ENCODE peak calls at places on chromosomes 6 and 20, in five cellular contexts. C, H, Y, L and M are unnamed samples.

GRCh38 chr6:87214831-87215230 is 59.5 kb downstream of the ZNF292 start:
- DNase-seq in C (no peak), H (no peak), Y (no peak), L (no peak), M (no peak)

GRCh38 chr6:166600932-166601331 is 14.5 kb upstream of the RAMACL start:
- DNase-seq in C (no peak), H (no peak), Y (no peak), L (no peak), M (no peak)

GRCh38 chr6:254011-254410 is 38.3 kb upstream of the DUSP22 start:
- DNase-seq in C (no peak), H (no peak), Y (no peak), L (no peak), M (no peak)

GRCh38 chr6:166627875-166628849 is 1.1 kb upstream of the RPS6KA2 start:
- DNase-seq in C (peak; percentile 64), H (peak; percentile 84), Y (peak; percentile 69), L (peak; percentile 20), M (no peak)

GRCh38 chr6:134235937-134236751 is 81.8 kb downstream of the SGK1 start:
- DNase-seq in C (no peak), H (no peak), Y (no peak), L (no peak), M (no peak)

GRCh38 chr6:16570221-16570553 is 191.1 kb downstream of the ATXN1 start:
- DNase-seq in C (no peak), H (no peak), Y (no peak), L (no peak), M (no peak)

GRCh38 chr20:57582432-57583288 is 21.8 kb downstream of the PCK1 start:
- DNase-seq in C (peak; percentile 77), H (no peak), Y (no peak), L (no peak), M (no peak)

GRCh38 chr6:11833626-11834592 is 55.3 kb upstream of the ADTRP start:
- DNase-seq in C (no peak), H (no peak), Y (no peak), L (no peak), M (no peak)

GRCh38 chr6:134436950-134437349 is 119.0 kb upstream of the SGK1 start:
- DNase-seq in C (no peak), H (no peak), Y (no peak), L (no peak), M (no peak)

GRCh38 chr6:72650081-72650745 is 28.3 kb downstream of the KCNQ5 start:
- DNase-seq in C (no peak), H (no peak), Y (no peak), L (no peak), M (no peak)

GRCh38 chr6:82365011-82365751 is 1.6 kb downstream of the TPBG start:
- DNase-seq in C (no peak), H (no peak), Y (no peak), L (peak; percentile 28), M (no peak)

GRCh38 chr6:10759312-10759839 is 11.8 kb downstream of the TMEM14B start:
- DNase-seq in C (no peak), H (no peak), Y (peak; percentile 83), L (peak; percentile 60), M (no peak)

GRCh38 chr6:136289327-136289578 is 393 bp downstream of the BCLAF1 start:
- DNase-seq in C (peak; percentile 92), H (peak; percentile 97), Y (peak; percentile 92), L (peak; percentile 58), M (peak; percentile 69)

GRCh38 chr20:49602370-49603208 is 34.7 kb upstream of the PTGIS start:
- DNase-seq in C (no peak), H (peak; percentile 53), Y (no peak), L (no peak), M (no peak)

GRCh38 chr20:62006482-62006881 is 59.2 kb downstream of the TAF4 start:
- DNase-seq in C (no peak), H (no peak), Y (no peak), L (no peak), M (no peak)
- H3K27ac ChIP-seq in C (no peak overlapping the region), H (no peak overlapping the region), Y (no peak overlapping the region), L (no peak overlapping the region), M (no peak overlapping the region)

GRCh38 chr6:2902470-2902762 is 693 bp downstream of the SERPINB9 start:
- DNase-seq in C (no peak), H (no peak), Y (no peak), L (no peak), M (no peak)
- H3K27ac ChIP-seq in C (peak overlapping the region; percentile 18), H (peak overlapping the region; percentile 80), Y (no peak overlapping the region), L (peak overlapping the region; percentile 77), M (peak overlapping the region; percentile 78)

DNA sequence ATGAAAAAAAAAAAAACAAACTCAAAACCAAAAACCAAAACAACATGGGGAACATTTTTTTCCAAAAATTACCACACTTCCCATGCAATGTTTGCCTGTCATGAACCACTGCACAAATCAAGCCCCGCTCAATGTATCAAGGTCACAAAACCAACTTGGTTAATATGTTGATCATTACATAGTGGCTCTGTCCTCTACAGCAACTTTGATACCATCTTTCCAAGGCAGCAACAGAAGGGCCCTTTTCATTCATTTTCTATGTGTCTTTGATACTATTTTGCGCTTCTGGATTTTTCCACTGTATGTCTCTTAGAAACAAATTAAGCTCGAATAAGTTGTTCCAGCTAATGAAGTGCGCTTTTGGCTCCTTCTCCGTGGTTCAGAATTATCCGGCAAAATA is 1.5 kb downstream of the ZHX3 start:
- DNase-seq in C (no peak), H (no peak), Y (no peak), L (no peak), M (no peak)
- H3K27ac ChIP-seq in C (peak overlapping the region; percentile 74), H (peak overlapping the region; percentile 95), Y (peak overlapping the region; percentile 90), L (no peak overlapping the region), M (peak overlapping the region; percentile 82)

DNA sequence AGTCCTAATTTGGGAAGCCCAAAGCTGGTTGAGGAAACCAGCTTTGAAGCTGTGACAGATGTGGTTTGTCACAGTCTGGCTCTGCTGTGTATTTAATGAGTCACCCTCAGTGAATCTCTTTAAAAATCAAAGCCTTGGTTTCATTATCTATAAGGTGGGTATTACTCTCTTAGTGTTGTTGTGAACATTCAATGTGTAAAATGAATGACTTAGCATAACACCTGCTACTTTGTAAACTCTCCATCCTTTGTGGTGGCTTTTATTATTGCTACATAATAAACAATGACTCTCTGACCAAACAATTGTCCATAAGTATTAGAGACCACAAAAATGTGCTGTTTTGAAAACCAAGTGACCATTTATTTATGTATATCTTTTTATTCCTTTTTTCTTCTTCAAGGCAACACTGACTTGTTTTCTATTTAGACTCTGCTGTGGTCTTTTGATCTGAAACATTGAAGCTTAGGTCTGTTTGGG is 24.6 kb downstream of the PLCB1 start:
- DNase-seq in C (no peak), H (no peak), Y (no peak), L (peak; percentile 28), M (no peak)
- H3K27ac ChIP-seq in C (no peak overlapping the region), H (peak overlapping the region; percentile 78), Y (no peak overlapping the region), L (no peak overlapping the region), M (no peak overlapping the region)

GRCh38 chr6:132741281-132741680 is 16.4 kb downstream of the VNN2 start:
- DNase-seq in C (no peak), H (no peak), Y (no peak), L (no peak), M (no peak)
- H3K27ac ChIP-seq in C (no peak overlapping the region), H (no peak overlapping the region), Y (no peak overlapping the region), L (no peak overlapping the region), M (no peak overlapping the region)

GRCh38 chr6:106563614-106564013 is 65.7 kb downstream of the RTN4IP1 start:
- DNase-seq in C (no peak), H (no peak), Y (no peak), L (no peak), M (no peak)

GRCh38 chr6:106564476-106564875 is 64.8 kb downstream of the RTN4IP1 start:
- DNase-seq in C (no peak), H (no peak), Y (no peak), L (no peak), M (no peak)

GRCh38 chr6:106558364-106558763 is 70.9 kb downstream of the RTN4IP1 start:
- DNase-seq in C (no peak), H (no peak), Y (no peak), L (no peak), M (no peak)

GRCh38 chr6:106560966-106561740 is 68.1 kb downstream of the RTN4IP1 start:
- DNase-seq in C (no peak), H (no peak), Y (no peak), L (no peak), M (no peak)

GRCh38 chr6:106562001-106562400 is 67.3 kb downstream of the RTN4IP1 start:
- DNase-seq in C (no peak), H (no peak), Y (no peak), L (no peak), M (no peak)
- H3K27ac ChIP-seq in C (peak overlapping the region; percentile 21), H (no peak overlapping the region), Y (peak overlapping the region; percentile 40), L (no peak overlapping the region), M (no peak overlapping the region)